ENCODE peak calls at places on chromosomes 1 and 21, in six cellular contexts. One of them, this sample, is unnamed.

GRCh38 chr1:212540031-212540430 is 68.5 kb upstream of the ATF3 start:
- DNase-seq in Caco-2: no peak
- DNase-seq in testis: no peak
- DNase-seq in CD8-positive, alpha-beta memory T cell: no peak
- DNase-seq in uterus: no peak
- DNase-seq in AG10803: no peak
- DNase-seq in this sample: no peak

GRCh38 chr1:193355654-193356053 is 169.2 kb upstream of the B3GALT2 start:
- DNase-seq in Caco-2: no peak
- DNase-seq in testis: no peak
- DNase-seq in CD8-positive, alpha-beta memory T cell: no peak
- DNase-seq in uterus: no peak
- DNase-seq in AG10803: no peak
- DNase-seq in this sample: no peak

GRCh38 chr1:204875255-204875654 is 4.6 kb downstream of the NFASC start:
- DNase-seq in Caco-2: no peak
- DNase-seq in testis: no peak
- DNase-seq in CD8-positive, alpha-beta memory T cell: no peak
- DNase-seq in uterus: no peak
- DNase-seq in AG10803: no peak
- DNase-seq in this sample: no peak

GRCh38 chr1:92587445-92587844 is 100.7 kb upstream of the GFI1 start:
- DNase-seq in Caco-2: no peak
- DNase-seq in testis: no peak
- DNase-seq in CD8-positive, alpha-beta memory T cell: no peak
- DNase-seq in uterus: no peak
- DNase-seq in AG10803: no peak
- DNase-seq in this sample: no peak

GRCh38 chr1:226403522-226404034 is 4.3 kb downstream of the PARP1 start:
- DNase-seq in Caco-2: peak; percentile 29
- DNase-seq in testis: no peak
- DNase-seq in CD8-positive, alpha-beta memory T cell: no peak
- DNase-seq in uterus: no peak
- DNase-seq in AG10803: peak; percentile 15
- DNase-seq in this sample: peak; percentile 59

GRCh38 chr1:77639056-77639455 is 43.4 kb downstream of the ZZZ3 start:
- DNase-seq in Caco-2: no peak
- DNase-seq in testis: no peak
- DNase-seq in CD8-positive, alpha-beta memory T cell: no peak
- DNase-seq in uterus: no peak
- DNase-seq in AG10803: peak; percentile 59
- DNase-seq in this sample: no peak

GRCh38 chr1:6985528-6986276 is 200.4 kb downstream of the CAMTA1 start:
- DNase-seq in Caco-2: no peak
- DNase-seq in testis: no peak
- DNase-seq in CD8-positive, alpha-beta memory T cell: no peak
- DNase-seq in uterus: no peak
- DNase-seq in AG10803: no peak
- DNase-seq in this sample: no peak

GRCh38 chr21:31185663-31186062 is 147.4 kb upstream of the KRTAP19-8 start:
- DNase-seq in Caco-2: no peak
- DNase-seq in testis: no peak
- DNase-seq in CD8-positive, alpha-beta memory T cell: no peak
- DNase-seq in uterus: no peak
- DNase-seq in AG10803: no peak
- DNase-seq in this sample: no peak

GRCh38 chr1:234272656-234273312 is 100.5 kb upstream of the COA6 start:
- DNase-seq in Caco-2: no peak
- DNase-seq in testis: no peak
- DNase-seq in CD8-positive, alpha-beta memory T cell: no peak
- DNase-seq in uterus: no peak
- DNase-seq in AG10803: no peak
- DNase-seq in this sample: no peak

GRCh38 chr1:241950390-241950789 is 7.2 kb upstream of the BECN2 start:
- DNase-seq in Caco-2: no peak
- DNase-seq in testis: no peak
- DNase-seq in CD8-positive, alpha-beta memory T cell: no peak
- DNase-seq in uterus: no peak
- DNase-seq in AG10803: peak; percentile 91
- DNase-seq in this sample: no peak

GRCh38 chr1:197618065-197618464 is 157.2 kb downstream of the DENND1B start:
- DNase-seq in Caco-2: no peak
- DNase-seq in testis: no peak
- DNase-seq in CD8-positive, alpha-beta memory T cell: no peak
- DNase-seq in uterus: no peak
- DNase-seq in AG10803: peak; percentile 3
- DNase-seq in this sample: no peak

GRCh38 chr1:166730299-166730888 is 108.9 kb upstream of the POGK start:
- DNase-seq in Caco-2: no peak
- DNase-seq in testis: no peak
- DNase-seq in CD8-positive, alpha-beta memory T cell: no peak
- DNase-seq in uterus: no peak
- DNase-seq in AG10803: peak; percentile 2
- DNase-seq in this sample: peak; percentile 64

GRCh38 chr1:114558548-114558947 is 22.9 kb downstream of the BCAS2 start:
- DNase-seq in Caco-2: no peak
- DNase-seq in testis: no peak
- DNase-seq in CD8-positive, alpha-beta memory T cell: no peak
- DNase-seq in uterus: no peak
- DNase-seq in AG10803: peak; percentile 6
- DNase-seq in this sample: no peak

GRCh38 chr1:235011064-235011598 is 117.5 kb downstream of the TOMM20 start:
- DNase-seq in Caco-2: no peak
- DNase-seq in testis: no peak
- DNase-seq in CD8-positive, alpha-beta memory T cell: peak; percentile 66
- DNase-seq in uterus: no peak
- DNase-seq in AG10803: no peak
- DNase-seq in this sample: peak; percentile 38

GRCh38 chr1:229474491-229474890 is 33.6 kb downstream of the NUP133 start:
- DNase-seq in Caco-2: no peak
- DNase-seq in testis: no peak
- DNase-seq in CD8-positive, alpha-beta memory T cell: no peak
- DNase-seq in uterus: no peak
- DNase-seq in AG10803: peak; percentile 13
- DNase-seq in this sample: no peak

GRCh38 chr1:75514270-75514669 is 96.6 kb downstream of the SLC44A5 start:
- DNase-seq in Caco-2: no peak
- DNase-seq in testis: no peak
- DNase-seq in CD8-positive, alpha-beta memory T cell: no peak
- DNase-seq in uterus: no peak
- DNase-seq in AG10803: no peak
- DNase-seq in this sample: no peak

GRCh38 chr1:228081578-228082259 is 789 bp upstream of the ARF1 start:
- DNase-seq in Caco-2: peak; percentile 36
- DNase-seq in testis: no peak
- DNase-seq in CD8-positive, alpha-beta memory T cell: peak; percentile 60
- DNase-seq in uterus: no peak
- DNase-seq in AG10803: no peak
- DNase-seq in this sample: peak; percentile 87

GRCh38 chr1:24526940-24527542 is 24.4 kb downstream of the RCAN3 start:
- DNase-seq in Caco-2: peak; percentile 22
- DNase-seq in testis: no peak
- DNase-seq in CD8-positive, alpha-beta memory T cell: peak; percentile 54
- DNase-seq in uterus: no peak
- DNase-seq in AG10803: peak; percentile 11
- DNase-seq in this sample: no peak

GRCh38 chr21:43926196-43926595 is 61.2 kb downstream of the AGPAT3 start:
- DNase-seq in Caco-2: no peak
- DNase-seq in testis: no peak
- DNase-seq in CD8-positive, alpha-beta memory T cell: peak; percentile 30
- DNase-seq in uterus: no peak
- DNase-seq in AG10803: no peak
- DNase-seq in this sample: no peak

GRCh38 chr1:172955161-172955821 is 95.5 kb downstream of the TNFSF18 start:
- DNase-seq in Caco-2: no peak
- DNase-seq in testis: no peak
- DNase-seq in CD8-positive, alpha-beta memory T cell: no peak
- DNase-seq in uterus: no peak
- DNase-seq in AG10803: peak; percentile 99
- DNase-seq in this sample: no peak

GRCh38 chr1:81492628-81493027 is 308.1 kb upstream of the ADGRL2 start:
- DNase-seq in Caco-2: no peak
- DNase-seq in testis: no peak
- DNase-seq in CD8-positive, alpha-beta memory T cell: no peak
- DNase-seq in uterus: no peak
- DNase-seq in AG10803: no peak
- DNase-seq in this sample: no peak

GRCh38 chr1:30879940-30880339 is 28.6 kb downstream of the SDC3 start:
- DNase-seq in Caco-2: no peak
- DNase-seq in testis: peak; percentile 41
- DNase-seq in CD8-positive, alpha-beta memory T cell: no peak
- DNase-seq in uterus: no peak
- DNase-seq in AG10803: no peak
- DNase-seq in this sample: peak; percentile 78

GRCh38 chr1:85894651-85895050 is 186.4 kb upstream of the ZNHIT6 start:
- DNase-seq in Caco-2: peak; percentile 22
- DNase-seq in testis: peak; percentile 54
- DNase-seq in CD8-positive, alpha-beta memory T cell: no peak
- DNase-seq in uterus: no peak
- DNase-seq in AG10803: peak; percentile 47
- DNase-seq in this sample: peak; percentile 72

GRCh38 chr21:17491716-17492414 is 21.0 kb upstream of the CXADR start:
- DNase-seq in Caco-2: no peak
- DNase-seq in testis: no peak
- DNase-seq in CD8-positive, alpha-beta memory T cell: no peak
- DNase-seq in uterus: peak; percentile 28
- DNase-seq in AG10803: peak; percentile 98
- DNase-seq in this sample: no peak

GRCh38 chr21:16419188-16419874 is 689.5 kb downstream of the USP25 start:
- DNase-seq in Caco-2: no peak
- DNase-seq in testis: peak; percentile 88
- DNase-seq in CD8-positive, alpha-beta memory T cell: no peak
- DNase-seq in uterus: peak; percentile 76
- DNase-seq in AG10803: peak; percentile 44
- DNase-seq in this sample: no peak

DNA sequence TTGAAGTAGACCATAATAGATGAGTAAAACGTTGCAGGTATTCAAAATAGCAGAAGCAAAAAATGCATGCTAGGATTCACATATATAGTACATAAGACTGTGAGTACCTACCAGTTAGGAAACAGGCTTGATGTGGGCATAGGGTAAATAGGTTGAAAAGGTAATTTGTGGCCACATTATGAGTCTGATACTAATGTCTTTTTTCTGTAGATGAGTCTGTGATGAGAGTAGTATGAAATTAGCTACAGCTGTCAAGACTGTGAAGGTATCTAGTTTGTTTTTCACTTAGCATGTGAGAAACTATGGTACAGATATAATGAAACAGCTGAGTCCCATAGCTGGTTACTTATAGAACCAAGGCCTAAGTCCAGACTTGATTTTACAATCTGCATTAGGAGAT is 12.4 kb upstream of the SPATA1 start:
- DNase-seq in Caco-2: no peak
- DNase-seq in testis: no peak
- DNase-seq in CD8-positive, alpha-beta memory T cell: no peak
- DNase-seq in uterus: no peak
- DNase-seq in AG10803: no peak
- DNase-seq in this sample: no peak
- H3K4me3 ChIP-seq in Caco-2: no peak overlapping the region
- H3K4me3 ChIP-seq in testis: no peak overlapping the region
- H3K4me3 ChIP-seq in CD8-positive, alpha-beta memory T cell: no peak overlapping the region
- H3K4me3 ChIP-seq in uterus: no peak overlapping the region
- H3K4me3 ChIP-seq in AG10803: no peak overlapping the region
- H3K4me3 ChIP-seq in this sample: no peak overlapping the region

GRCh38 chr1:43913051-43913501 is 20.5 kb upstream of the ARTN start:
- DNase-seq in Caco-2: no peak
- DNase-seq in testis: no peak
- DNase-seq in CD8-positive, alpha-beta memory T cell: no peak
- DNase-seq in uterus: no peak
- DNase-seq in AG10803: no peak
- DNase-seq in this sample: no peak
- H3K4me3 ChIP-seq in Caco-2: no peak overlapping the region
- H3K4me3 ChIP-seq in testis: no peak overlapping the region
- H3K4me3 ChIP-seq in CD8-positive, alpha-beta memory T cell: no peak overlapping the region
- H3K4me3 ChIP-seq in uterus: no peak overlapping the region
- H3K4me3 ChIP-seq in AG10803: no peak overlapping the region
- H3K4me3 ChIP-seq in this sample: no peak overlapping the region

GRCh38 chr1:162367073-162367472 is 9.6 kb downstream of the SPATA46 start:
- DNase-seq in Caco-2: no peak
- DNase-seq in testis: no peak
- DNase-seq in CD8-positive, alpha-beta memory T cell: no peak
- DNase-seq in uterus: peak; percentile 21
- DNase-seq in AG10803: no peak
- DNase-seq in this sample: no peak
- H3K4me3 ChIP-seq in Caco-2: no peak overlapping the region
- H3K4me3 ChIP-seq in testis: no peak overlapping the region
- H3K4me3 ChIP-seq in CD8-positive, alpha-beta memory T cell: no peak overlapping the region
- H3K4me3 ChIP-seq in uterus: no peak overlapping the region
- H3K4me3 ChIP-seq in AG10803: peak overlapping the region; percentile 53
- H3K4me3 ChIP-seq in this sample: no peak overlapping the region

GRCh38 chr1:156121441-156121840 is 6.9 kb downstream of the LMNA start:
- DNase-seq in Caco-2: no peak
- DNase-seq in testis: no peak
- DNase-seq in CD8-positive, alpha-beta memory T cell: no peak
- DNase-seq in uterus: no peak
- DNase-seq in AG10803: no peak
- DNase-seq in this sample: no peak
- H3K4me3 ChIP-seq in Caco-2: no peak overlapping the region
- H3K4me3 ChIP-seq in testis: no peak overlapping the region
- H3K4me3 ChIP-seq in CD8-positive, alpha-beta memory T cell: no peak overlapping the region
- H3K4me3 ChIP-seq in uterus: peak overlapping the region; percentile 3
- H3K4me3 ChIP-seq in AG10803: peak overlapping the region; percentile 100
- H3K4me3 ChIP-seq in this sample: no peak overlapping the region

GRCh38 chr21:42745511-42746239 is 92.3 kb downstream of the PDE9A start:
- DNase-seq in Caco-2: no peak
- DNase-seq in testis: no peak
- DNase-seq in CD8-positive, alpha-beta memory T cell: no peak
- DNase-seq in uterus: no peak
- DNase-seq in AG10803: no peak
- DNase-seq in this sample: no peak
- H3K4me3 ChIP-seq in Caco-2: no peak overlapping the region
- H3K4me3 ChIP-seq in testis: no peak overlapping the region
- H3K4me3 ChIP-seq in CD8-positive, alpha-beta memory T cell: no peak overlapping the region
- H3K4me3 ChIP-seq in uterus: no peak overlapping the region
- H3K4me3 ChIP-seq in AG10803: no peak overlapping the region
- H3K4me3 ChIP-seq in this sample: no peak overlapping the region

GRCh38 chr1:15758953-15759661 is 512 bp downstream of the FBLIM1 start:
- DNase-seq in Caco-2: no peak
- DNase-seq in testis: no peak
- DNase-seq in CD8-positive, alpha-beta memory T cell: no peak
- DNase-seq in uterus: no peak
- DNase-seq in AG10803: peak; percentile 30
- DNase-seq in this sample: no peak

GRCh38 chr1:15757016-15757543 is 1.5 kb upstream of the FBLIM1 start:
- DNase-seq in Caco-2: no peak
- DNase-seq in testis: no peak
- DNase-seq in CD8-positive, alpha-beta memory T cell: no peak
- DNase-seq in uterus: no peak
- DNase-seq in AG10803: no peak
- DNase-seq in this sample: no peak

GRCh38 chr1:15757575-15758401 is 807 bp upstream of the FBLIM1 start:
- DNase-seq in Caco-2: no peak
- DNase-seq in testis: peak; percentile 29
- DNase-seq in CD8-positive, alpha-beta memory T cell: no peak
- DNase-seq in uterus: no peak
- DNase-seq in AG10803: peak; percentile 26
- DNase-seq in this sample: peak; percentile 83

GRCh38 chr1:15760520-15761211 is 2.1 kb downstream of the FBLIM1 start:
- DNase-seq in Caco-2: no peak
- DNase-seq in testis: peak; percentile 73
- DNase-seq in CD8-positive, alpha-beta memory T cell: no peak
- DNase-seq in uterus: peak; percentile 39
- DNase-seq in AG10803: peak; percentile 57
- DNase-seq in this sample: peak; percentile 68

GRCh38 chr1:15758537-15758936 is at the start of gene FBLIM1:
- DNase-seq in Caco-2: no peak
- DNase-seq in testis: no peak
- DNase-seq in CD8-positive, alpha-beta memory T cell: no peak
- DNase-seq in uterus: peak; percentile 42
- DNase-seq in AG10803: no peak
- DNase-seq in this sample: peak; percentile 87
- H3K4me3 ChIP-seq in Caco-2: no peak within 1 kb of the TSS
- H3K4me3 ChIP-seq in testis: peak within 1 kb of the TSS; percentile 61
- H3K4me3 ChIP-seq in CD8-positive, alpha-beta memory T cell: no peak within 1 kb of the TSS
- H3K4me3 ChIP-seq in uterus: peak within 1 kb of the TSS; percentile 46
- H3K4me3 ChIP-seq in AG10803: peak within 1 kb of the TSS; percentile 77
- H3K4me3 ChIP-seq in this sample: peak within 1 kb of the TSS; percentile 93

This sample was measured in endodermal cell.